ENCODE peak calls at places on chromosomes 2 and 18, in five cellular contexts. G, A, Z, R and P are unnamed samples.

GRCh38 chr2:59594671-59595222 is 958.7 kb downstream of the BCL11A start:
- DNase-seq in G (no peak), A (no peak), Z (no peak), R (no peak), P (no peak)

GRCh38 chr18:73646196-73646595 is 501.4 kb downstream of the FBXO15 start:
- DNase-seq in G (peak), A (no peak), Z (no peak), R (no peak), P (no peak)

GRCh38 chr2:173231042-173231441 is 123.6 kb upstream of the CDCA7 start:
- DNase-seq in G (no peak), A (no peak), Z (no peak), R (no peak), P (no peak)

GRCh38 chr2:40556739-40557138 is 104.8 kb upstream of the SLC8A1 start:
- DNase-seq in G (peak), A (no peak), Z (no peak), R (no peak), P (no peak)

GRCh38 chr2:69077224-69077953 is 64.4 kb downstream of the ANTXR1 start:
- DNase-seq in G (no peak), A (no peak), Z (no peak), R (no peak), P (no peak)

GRCh38 chr2:25570161-25570840 is 103.1 kb downstream of the DTNB start:
- DNase-seq in G (peak), A (no peak), Z (no peak), R (no peak), P (no peak)

GRCh38 chr18:79481041-79481790 is 85.5 kb downstream of the NFATC1 start:
- DNase-seq in G (no peak), A (no peak), Z (peak), R (no peak), P (no peak)

GRCh38 chr2:135701442-135701841 is 40.2 kb upstream of the UBXN4 start:
- DNase-seq in G (peak), A (peak), Z (no peak), R (no peak), P (no peak)

GRCh38 chr18:37661061-37661460 is 95.5 kb upstream of the CELF4 start:
- DNase-seq in G (no peak), A (no peak), Z (no peak), R (no peak), P (no peak)

GRCh38 chr2:1826188-1826905 is 82.0 kb upstream of the PXDN start:
- DNase-seq in G (no peak), A (no peak), Z (no peak), R (no peak), P (no peak)

GRCh38 chr2:239020541-239021041 is 172.7 kb downstream of the TWIST2 start:
- DNase-seq in G (no peak), A (no peak), Z (no peak), R (no peak), P (no peak)

GRCh38 chr2:239736358-239737143 is 288.6 kb downstream of the NDUFA10 start:
- DNase-seq in G (no peak), A (no peak), Z (no peak), R (no peak), P (no peak)

DNA sequence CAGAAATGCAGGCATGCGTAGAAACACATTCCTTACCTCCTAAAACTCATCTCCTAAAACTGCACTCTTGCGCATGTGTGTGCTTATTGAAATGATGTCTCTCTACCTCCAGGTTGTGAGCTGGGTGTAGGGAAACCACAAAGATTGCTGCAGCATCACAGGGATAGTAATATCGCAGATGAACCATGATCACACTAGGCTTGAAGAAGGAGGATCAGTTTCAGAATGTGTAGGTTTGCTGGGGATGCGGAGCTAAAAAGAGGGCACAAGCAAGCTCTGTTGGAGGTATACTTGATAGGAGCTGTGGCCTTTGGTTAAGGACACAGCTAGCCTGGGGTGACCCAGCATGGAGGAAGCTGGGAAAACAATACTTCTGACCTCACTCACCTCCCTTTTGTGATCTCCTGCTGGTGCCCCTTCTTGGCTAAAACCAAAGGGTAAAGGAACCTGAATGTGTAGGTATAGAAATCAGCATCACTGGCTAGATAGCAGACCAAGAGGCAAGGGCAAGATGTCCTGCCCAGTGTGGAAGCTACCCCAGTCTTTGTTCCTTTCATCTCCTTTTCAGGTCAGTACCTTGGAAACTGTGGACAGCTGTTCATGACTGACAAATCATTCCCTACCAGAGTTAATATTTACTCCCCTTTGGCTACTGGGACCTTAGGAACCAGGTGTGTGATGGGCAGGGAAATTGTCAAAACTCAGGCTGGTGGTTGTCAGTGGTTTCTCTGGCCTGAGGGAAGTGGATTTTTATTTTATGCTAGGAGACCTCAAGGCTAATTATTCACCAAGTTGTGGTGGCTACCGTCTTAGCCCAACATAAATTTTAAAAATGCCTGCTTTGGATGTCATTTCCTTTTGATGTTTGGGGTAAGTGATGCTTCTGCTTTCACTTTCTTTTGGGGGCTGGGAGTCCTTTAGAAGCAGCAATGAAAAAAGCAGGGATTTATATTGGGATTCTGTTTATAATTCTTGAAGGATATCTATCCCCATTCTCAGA is 119.0 kb downstream of the SETBP1 start:
- DNase-seq in G (no peak), A (no peak), Z (no peak), R (no peak), P (no peak)
- H2AFZ ChIP-seq in G (no peak), A (no peak), Z (no peak), R (no peak), P (no peak)

GRCh38 chr2:101040072-101040471 is 38.0 kb downstream of the RPL31 start:
- DNase-seq in G (no peak), A (no peak), Z (no peak), R (no peak), P (no peak)
- H3K23ac ChIP-seq in G (no peak), A (no peak), Z (no peak), R (no peak), P (no peak)

GRCh38 chr2:215728504-215729065 is 284.8 kb downstream of the MREG start:
- DNase-seq in G (peak), A (peak), Z (no peak), R (no peak), P (no peak)
- H2AK5ac ChIP-seq in G (no peak), A (peak), Z (no peak), R (no peak), P (no peak)

DNA sequence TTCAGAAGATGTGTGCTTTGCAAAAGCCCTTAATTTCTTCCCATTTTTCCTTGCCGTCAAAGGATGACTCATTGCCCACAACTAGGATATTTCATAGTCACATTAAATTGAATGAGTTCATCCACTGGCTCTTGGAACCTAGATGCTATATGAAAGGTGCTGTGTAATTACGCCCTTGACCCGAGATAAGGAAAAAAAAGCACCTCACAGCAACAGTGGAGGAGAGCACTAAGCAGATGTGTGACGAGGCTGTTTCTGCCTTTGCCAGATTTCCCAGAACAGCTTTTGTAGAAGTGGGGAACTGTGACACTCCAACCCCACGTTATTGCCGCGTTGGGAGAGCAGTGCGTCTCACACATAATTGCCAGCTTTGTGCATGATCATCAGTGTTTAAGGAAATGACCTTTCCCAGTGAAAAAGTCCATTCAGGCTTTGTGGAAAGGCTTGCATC is 33.3 kb upstream of the TMEM87B start:
- DNase-seq in G (peak), A (peak), Z (no peak), R (no peak), P (no peak)
- H2AFZ ChIP-seq in G (no peak), A (no peak), Z (no peak), R (no peak), P (no peak)

DNA sequence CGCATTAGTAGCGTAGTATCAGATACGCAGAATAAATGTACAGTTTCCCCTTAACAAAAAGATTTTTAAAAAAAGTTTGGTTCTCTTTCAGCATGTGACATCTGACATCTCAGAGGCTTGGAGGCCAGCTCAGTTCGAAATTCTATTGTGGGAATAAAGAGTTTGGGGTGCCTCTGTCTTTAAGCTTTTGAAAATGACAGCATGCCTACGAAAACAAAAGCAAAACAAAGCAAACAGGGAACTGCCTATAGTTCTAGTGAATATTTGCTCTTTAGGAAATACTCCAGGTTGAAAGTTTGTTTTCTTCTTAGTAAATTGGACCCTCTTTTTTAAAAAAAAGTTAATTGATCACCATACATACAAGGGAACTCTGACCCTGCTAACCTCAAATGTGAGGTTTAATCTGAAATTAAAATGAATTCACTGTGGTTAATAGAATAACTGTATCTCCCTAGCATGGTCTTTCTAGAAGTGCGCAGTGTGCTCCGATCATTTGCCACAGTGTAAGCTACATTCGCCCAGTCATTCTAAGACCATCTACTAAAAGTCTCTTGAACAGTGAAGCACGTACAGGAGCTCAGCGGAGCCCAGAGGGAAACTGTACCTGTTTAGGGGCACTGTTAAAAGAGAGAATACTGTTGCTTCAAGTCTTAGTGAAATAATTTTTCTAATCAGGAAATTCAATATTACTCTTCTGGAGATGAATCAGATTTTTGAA is 347.0 kb upstream of the CDH2 start:
- DNase-seq in G (no peak), A (no peak), Z (no peak), R (no peak), P (peak)
- H3K23ac ChIP-seq in G (no peak), A (no peak), Z (no peak), R (no peak), P (no peak)

DNA sequence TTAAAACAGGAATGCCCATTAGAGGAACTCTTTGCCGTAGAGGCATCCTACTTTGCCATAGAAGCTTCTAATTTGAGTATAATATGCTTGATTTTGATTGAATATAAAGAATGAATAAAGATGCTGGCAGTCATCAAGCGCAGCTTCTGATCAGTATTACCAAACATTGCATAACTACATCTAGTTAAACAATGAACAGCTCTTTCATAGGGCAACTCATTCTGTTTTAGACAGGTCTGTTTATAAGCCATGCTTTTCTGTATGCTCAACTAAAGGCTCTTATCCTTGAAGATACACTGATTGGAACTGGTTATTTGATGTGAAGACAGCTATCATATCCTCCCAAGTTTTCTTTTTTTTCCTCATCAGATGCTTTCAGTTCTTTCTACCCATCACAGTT is 122.6 kb upstream of the FAM117B start:
- DNase-seq in G (no peak), A (no peak), Z (no peak), R (no peak), P (no peak)
- H2AK5ac ChIP-seq in G (no peak), A (no peak), Z (no peak), R (no peak), P (no peak)

DNA sequence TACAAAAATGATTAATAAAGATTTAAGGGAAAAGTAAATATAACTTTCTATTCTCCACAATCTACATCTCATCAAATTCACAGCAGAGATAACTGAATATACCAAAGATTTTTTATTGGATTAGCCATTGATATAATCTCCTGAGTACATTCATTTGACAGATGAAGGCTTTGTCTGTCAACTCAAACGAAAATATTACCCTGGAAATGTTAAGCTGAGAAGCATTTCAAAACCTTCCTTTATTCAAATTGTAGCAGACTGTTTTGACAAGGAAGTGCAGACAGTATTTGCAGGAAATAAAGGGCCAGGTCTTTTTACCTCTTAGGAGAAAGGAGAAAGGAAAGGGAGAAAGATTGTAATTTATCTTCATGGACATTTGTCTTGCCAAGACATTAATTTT is 473.5 kb downstream of the TMEM182 start:
- DNase-seq in G (no peak), A (no peak), Z (no peak), R (no peak), P (no peak)
- H2AFZ ChIP-seq in G (no peak), A (no peak), Z (no peak), R (no peak), P (peak)

GRCh38 chr2:177501186-177501585 is 108.6 kb downstream of the AGPS start:
- DNase-seq in G (no peak), A (no peak), Z (no peak), R (no peak), P (no peak)

DNA sequence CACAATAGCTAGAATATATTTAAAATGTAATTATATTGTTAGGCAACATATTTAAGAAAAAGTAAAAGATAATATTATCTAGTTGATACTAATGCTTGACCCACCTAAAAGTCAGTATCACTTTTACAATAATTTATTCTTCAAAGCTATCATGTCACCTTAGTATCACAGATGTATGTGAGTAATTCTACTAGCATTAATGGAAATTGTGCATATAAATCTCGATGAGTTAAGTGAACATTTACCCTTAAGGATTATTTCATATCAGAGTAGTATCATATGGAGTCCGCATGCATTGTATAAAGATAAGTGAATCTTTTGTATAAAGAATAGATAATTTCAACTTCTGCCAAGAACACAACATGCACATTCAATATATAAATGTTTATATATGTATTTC is 103.4 kb downstream of the AGPS start:
- DNase-seq in G (no peak), A (no peak), Z (no peak), R (no peak), P (no peak)
- H3K23ac ChIP-seq in G (no peak), A (no peak), Z (no peak), R (no peak), P (no peak)

DNA sequence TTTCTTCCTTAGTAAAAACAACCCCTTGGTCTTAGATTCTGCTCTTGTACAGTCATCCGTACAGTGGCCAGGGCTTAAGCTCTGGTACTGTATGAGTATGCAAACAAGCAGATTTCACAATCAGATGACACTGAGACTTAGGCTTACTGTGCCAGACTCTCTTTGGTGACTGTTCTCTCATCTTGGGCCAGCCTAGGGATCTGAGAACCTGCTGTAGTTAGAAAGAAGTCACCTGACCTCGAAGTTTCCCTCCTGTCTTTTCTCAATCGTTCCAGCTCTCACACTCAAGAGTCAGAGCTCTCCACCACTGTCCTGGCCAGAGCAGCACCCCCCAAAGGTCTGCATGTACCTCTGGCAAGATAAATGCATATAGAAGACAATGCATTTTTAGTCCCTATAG is 63.2 kb downstream of the ZEB2 start:
- DNase-seq in G (peak), A (peak), Z (peak), R (no peak), P (no peak)
- H2AK5ac ChIP-seq in G (no peak), A (peak), Z (peak), R (no peak), P (no peak)

GRCh38 chr2:166972002-166972401 is 83.7 kb downstream of the XIRP2 start:
- DNase-seq in G (no peak), A (peak), Z (no peak), R (no peak), P (no peak)
- H2AFZ ChIP-seq in G (no peak), A (no peak), Z (no peak), R (peak), P (peak)